ENCODE peak calls at places on chromosomes 6 and 20, in six cellular contexts. One of them, this sample, is unnamed.

GRCh38 chr6:53161481-53162009 is 12.9 kb upstream of the GCM1 start:
- DNase-seq in brain microvascular endothelial cell: peak; percentile 13
- DNase-seq in mammary epithelial cell: no peak
- DNase-seq in WERI-Rb-1: no peak
- DNase-seq in fibroblast of lung: peak; percentile 31
- DNase-seq in OCI-LY7: no peak
- DNase-seq in this sample: no peak

GRCh38 chr6:43773981-43774775 is 4.2 kb downstream of the VEGFA start:
- DNase-seq in brain microvascular endothelial cell: no peak
- DNase-seq in mammary epithelial cell: no peak
- DNase-seq in WERI-Rb-1: no peak
- DNase-seq in fibroblast of lung: no peak
- DNase-seq in OCI-LY7: no peak
- DNase-seq in this sample: no peak

GRCh38 chr6:42210551-42210950 is 7.1 kb downstream of the MRPS10 start:
- DNase-seq in brain microvascular endothelial cell: no peak
- DNase-seq in mammary epithelial cell: no peak
- DNase-seq in WERI-Rb-1: no peak
- DNase-seq in fibroblast of lung: no peak
- DNase-seq in OCI-LY7: no peak
- DNase-seq in this sample: no peak

GRCh38 chr6:144482142-144482541 is 197.0 kb downstream of the UTRN start:
- DNase-seq in brain microvascular endothelial cell: peak; percentile 78
- DNase-seq in mammary epithelial cell: peak; percentile 60
- DNase-seq in WERI-Rb-1: peak; percentile 68
- DNase-seq in fibroblast of lung: peak; percentile 68
- DNase-seq in OCI-LY7: peak; percentile 75
- DNase-seq in this sample: peak; percentile 66

GRCh38 chr20:38130687-38131587 is 34.1 kb downstream of the TGM2 start:
- DNase-seq in brain microvascular endothelial cell: no peak
- DNase-seq in mammary epithelial cell: no peak
- DNase-seq in WERI-Rb-1: no peak
- DNase-seq in fibroblast of lung: no peak
- DNase-seq in OCI-LY7: no peak
- DNase-seq in this sample: no peak

GRCh38 chr20:48794360-48794759 is 33.4 kb downstream of the PREX1 start:
- DNase-seq in brain microvascular endothelial cell: no peak
- DNase-seq in mammary epithelial cell: no peak
- DNase-seq in WERI-Rb-1: no peak
- DNase-seq in fibroblast of lung: no peak
- DNase-seq in OCI-LY7: no peak
- DNase-seq in this sample: no peak

GRCh38 chr20:10673831-10674683 is at the start of gene JAG1:
- DNase-seq in brain microvascular endothelial cell: peak; percentile 92
- DNase-seq in mammary epithelial cell: peak; percentile 95
- DNase-seq in WERI-Rb-1: peak; percentile 92
- DNase-seq in fibroblast of lung: peak; percentile 91
- DNase-seq in OCI-LY7: peak; percentile 90
- DNase-seq in this sample: peak; percentile 99

GRCh38 chr20:21513881-21514540 is at the start of gene NKX2-2:
- DNase-seq in brain microvascular endothelial cell: no peak
- DNase-seq in mammary epithelial cell: no peak
- DNase-seq in WERI-Rb-1: no peak
- DNase-seq in fibroblast of lung: peak; percentile 56
- DNase-seq in OCI-LY7: no peak
- DNase-seq in this sample: no peak

GRCh38 chr6:145929037-145929633 is 35.0 kb downstream of the SHPRH start:
- DNase-seq in brain microvascular endothelial cell: peak; percentile 34
- DNase-seq in mammary epithelial cell: peak; percentile 5
- DNase-seq in WERI-Rb-1: no peak
- DNase-seq in fibroblast of lung: peak; percentile 31
- DNase-seq in OCI-LY7: peak; percentile 63
- DNase-seq in this sample: peak; percentile 16

GRCh38 chr6:168703970-168704369 is 263.0 kb downstream of the SMOC2 start:
- DNase-seq in brain microvascular endothelial cell: no peak
- DNase-seq in mammary epithelial cell: no peak
- DNase-seq in WERI-Rb-1: no peak
- DNase-seq in fibroblast of lung: no peak
- DNase-seq in OCI-LY7: no peak
- DNase-seq in this sample: no peak

GRCh38 chr6:168709034-168709433 is 268.1 kb downstream of the SMOC2 start:
- DNase-seq in brain microvascular endothelial cell: no peak
- DNase-seq in mammary epithelial cell: no peak
- DNase-seq in WERI-Rb-1: no peak
- DNase-seq in fibroblast of lung: no peak
- DNase-seq in OCI-LY7: no peak
- DNase-seq in this sample: no peak

GRCh38 chr6:168709440-168709839 is 268.5 kb downstream of the SMOC2 start:
- DNase-seq in brain microvascular endothelial cell: no peak
- DNase-seq in mammary epithelial cell: no peak
- DNase-seq in WERI-Rb-1: no peak
- DNase-seq in fibroblast of lung: no peak
- DNase-seq in OCI-LY7: no peak
- DNase-seq in this sample: no peak

GRCh38 chr6:168704678-168705077 is 263.7 kb downstream of the SMOC2 start:
- DNase-seq in brain microvascular endothelial cell: no peak
- DNase-seq in mammary epithelial cell: no peak
- DNase-seq in WERI-Rb-1: no peak
- DNase-seq in fibroblast of lung: no peak
- DNase-seq in OCI-LY7: no peak
- DNase-seq in this sample: no peak

DNA sequence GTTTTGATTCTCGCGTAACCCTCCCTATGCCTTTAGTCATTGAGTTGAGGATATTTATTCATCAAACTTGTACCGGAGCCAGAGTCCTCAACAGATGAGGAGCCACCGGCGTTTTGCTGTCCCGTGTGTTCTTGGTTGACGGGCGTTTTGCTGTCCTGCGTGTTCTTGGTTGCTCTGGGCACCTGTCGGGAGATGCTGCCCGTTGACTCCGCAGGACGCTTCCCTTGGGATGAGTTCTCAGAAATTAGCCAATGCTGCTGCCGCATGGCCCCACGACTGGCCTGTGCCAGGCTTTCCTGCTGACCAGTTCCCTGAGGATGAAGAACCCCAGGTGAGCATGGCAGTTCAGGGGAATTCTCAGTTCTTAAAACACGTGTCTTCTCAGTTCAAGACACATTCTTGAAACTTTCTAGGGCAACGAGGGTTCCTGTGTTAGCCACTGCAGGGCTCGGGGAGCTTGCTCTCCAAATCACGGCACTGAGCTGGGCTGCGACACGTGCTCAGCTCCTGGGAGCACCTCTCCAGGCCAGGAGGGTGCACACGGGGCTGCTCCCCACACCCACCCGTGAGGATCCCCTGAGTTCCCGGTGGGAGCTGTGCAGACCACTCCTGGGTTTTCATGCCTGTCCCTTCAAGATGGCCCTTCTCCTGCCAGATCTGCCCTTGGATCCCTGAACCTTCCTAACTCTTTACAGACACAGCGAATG is 265.6 kb downstream of the SMOC2 start:
- DNase-seq in brain microvascular endothelial cell: no peak
- DNase-seq in mammary epithelial cell: no peak
- DNase-seq in WERI-Rb-1: no peak
- DNase-seq in fibroblast of lung: no peak
- DNase-seq in OCI-LY7: no peak
- DNase-seq in this sample: no peak
- H3K4me3 ChIP-seq in brain microvascular endothelial cell: no peak overlapping the region
- H3K4me3 ChIP-seq in mammary epithelial cell: no peak overlapping the region
- H3K4me3 ChIP-seq in WERI-Rb-1: no peak overlapping the region
- H3K4me3 ChIP-seq in fibroblast of lung: no peak overlapping the region
- H3K4me3 ChIP-seq in OCI-LY7: no peak overlapping the region
- H3K4me3 ChIP-seq in this sample: no peak overlapping the region

GRCh38 chr20:47154089-47154488 is 202.4 kb downstream of the ZMYND8 start:
- DNase-seq in brain microvascular endothelial cell: no peak
- DNase-seq in mammary epithelial cell: no peak
- DNase-seq in WERI-Rb-1: no peak
- DNase-seq in fibroblast of lung: no peak
- DNase-seq in OCI-LY7: no peak
- DNase-seq in this sample: no peak
- H3K4me3 ChIP-seq in brain microvascular endothelial cell: no peak overlapping the region
- H3K4me3 ChIP-seq in mammary epithelial cell: no peak overlapping the region
- H3K4me3 ChIP-seq in WERI-Rb-1: no peak overlapping the region
- H3K4me3 ChIP-seq in fibroblast of lung: no peak overlapping the region
- H3K4me3 ChIP-seq in OCI-LY7: no peak overlapping the region
- H3K4me3 ChIP-seq in this sample: no peak overlapping the region

GRCh38 chr6:14129572-14129971 is 12.0 kb downstream of the CD83 start:
- DNase-seq in brain microvascular endothelial cell: peak; percentile 70
- DNase-seq in mammary epithelial cell: peak; percentile 48
- DNase-seq in WERI-Rb-1: peak; percentile 82
- DNase-seq in fibroblast of lung: peak; percentile 77
- DNase-seq in OCI-LY7: peak; percentile 83
- DNase-seq in this sample: peak; percentile 54

GRCh38 chr6:14130431-14131075 is 13.0 kb downstream of the CD83 start:
- DNase-seq in brain microvascular endothelial cell: no peak
- DNase-seq in mammary epithelial cell: peak; percentile 74
- DNase-seq in WERI-Rb-1: peak; percentile 4
- DNase-seq in fibroblast of lung: peak; percentile 46
- DNase-seq in OCI-LY7: no peak
- DNase-seq in this sample: no peak

GRCh38 chr6:14126250-14126649 is 8.7 kb downstream of the CD83 start:
- DNase-seq in brain microvascular endothelial cell: no peak
- DNase-seq in mammary epithelial cell: no peak
- DNase-seq in WERI-Rb-1: no peak
- DNase-seq in fibroblast of lung: no peak
- DNase-seq in OCI-LY7: no peak
- DNase-seq in this sample: no peak

GRCh38 chr6:14125346-14125745 is 7.8 kb downstream of the CD83 start:
- DNase-seq in brain microvascular endothelial cell: no peak
- DNase-seq in mammary epithelial cell: no peak
- DNase-seq in WERI-Rb-1: no peak
- DNase-seq in fibroblast of lung: no peak
- DNase-seq in OCI-LY7: no peak
- DNase-seq in this sample: no peak

DNA sequence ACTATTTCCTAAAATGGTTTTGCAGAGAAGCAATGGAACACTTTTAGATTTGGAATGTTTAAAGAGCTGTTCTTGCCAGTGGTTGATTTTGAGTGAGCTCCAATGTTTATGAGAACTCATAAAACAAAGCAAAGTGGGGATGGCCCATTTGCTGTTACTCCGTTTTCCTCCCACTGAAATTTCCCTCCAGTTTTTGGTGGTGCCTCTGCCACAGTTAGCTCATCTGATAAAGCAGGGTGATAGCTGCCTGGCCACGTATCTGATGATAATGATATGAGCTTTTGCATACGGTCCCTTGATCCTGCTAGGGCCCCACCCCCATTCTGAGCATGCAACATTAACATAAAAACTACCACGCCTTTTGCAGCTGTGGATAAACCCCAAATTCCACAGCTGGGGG is 10.4 kb downstream of the CD83 start:
- DNase-seq in brain microvascular endothelial cell: no peak
- DNase-seq in mammary epithelial cell: no peak
- DNase-seq in WERI-Rb-1: no peak
- DNase-seq in fibroblast of lung: no peak
- DNase-seq in OCI-LY7: no peak
- DNase-seq in this sample: no peak
- H3K4me3 ChIP-seq in brain microvascular endothelial cell: no peak overlapping the region
- H3K4me3 ChIP-seq in mammary epithelial cell: no peak overlapping the region
- H3K4me3 ChIP-seq in WERI-Rb-1: no peak overlapping the region
- H3K4me3 ChIP-seq in fibroblast of lung: no peak overlapping the region
- H3K4me3 ChIP-seq in OCI-LY7: no peak overlapping the region
- H3K4me3 ChIP-seq in this sample: no peak overlapping the region

GRCh38 chr6:18388942-18389341 is 1.8 kb downstream of the RNF144B start:
- DNase-seq in brain microvascular endothelial cell: peak; percentile 62
- DNase-seq in mammary epithelial cell: peak; percentile 77
- DNase-seq in WERI-Rb-1: no peak
- DNase-seq in fibroblast of lung: peak; percentile 89
- DNase-seq in OCI-LY7: peak; percentile 20
- DNase-seq in this sample: no peak
- H3K4me3 ChIP-seq in brain microvascular endothelial cell: no peak overlapping the region
- H3K4me3 ChIP-seq in mammary epithelial cell: peak overlapping the region; percentile 85
- H3K4me3 ChIP-seq in WERI-Rb-1: no peak overlapping the region
- H3K4me3 ChIP-seq in fibroblast of lung: no peak overlapping the region
- H3K4me3 ChIP-seq in OCI-LY7: peak overlapping the region; percentile 98
- H3K4me3 ChIP-seq in this sample: no peak overlapping the region

GRCh38 chr6:106477790-106478189 is 117.3 kb downstream of the CRYBG1 start:
- DNase-seq in brain microvascular endothelial cell: no peak
- DNase-seq in mammary epithelial cell: no peak
- DNase-seq in WERI-Rb-1: no peak
- DNase-seq in fibroblast of lung: no peak
- DNase-seq in OCI-LY7: no peak
- DNase-seq in this sample: no peak
- H3K4me3 ChIP-seq in brain microvascular endothelial cell: no peak overlapping the region
- H3K4me3 ChIP-seq in mammary epithelial cell: no peak overlapping the region
- H3K4me3 ChIP-seq in WERI-Rb-1: no peak overlapping the region
- H3K4me3 ChIP-seq in fibroblast of lung: no peak overlapping the region
- H3K4me3 ChIP-seq in OCI-LY7: no peak overlapping the region
- H3K4me3 ChIP-seq in this sample: no peak overlapping the region

This sample was measured in Caco-2.